ENCODE peak calls at places on chromosomes 1 and 21, in seven cellular contexts. A is H9, D is IMR-90, V is neuronal stem cell, Z is mesendoderm, Q is mesenchymal stem cell, S is H1. O is an unnamed sample.

GRCh38 chr1:160538985-160539651 is 16.1 kb upstream of the SLAMF6 start:
- DNase-seq in D (no peak), S (no peak), Q (no peak), A (no peak), Z (no peak), V (no peak), O (peak; percentile 58)

GRCh38 chr1:154419620-154420020 is 14.5 kb downstream of the IL6R start:
- DNase-seq in V (no peak), Q (peak; percentile 88), A (no peak), Z (no peak), S (no peak), D (peak; percentile 95), O (no peak)

GRCh38 chr1:90613371-90613770 is 103.7 kb downstream of the BARHL2 start:
- DNase-seq in V (no peak), Z (peak; percentile 22), D (no peak), S (no peak), A (no peak), Q (no peak), O (no peak)

GRCh38 chr1:26225033-26225831 is 8.8 kb upstream of the CEP85 start:
- DNase-seq in V (peak; percentile 78), S (no peak), D (no peak), Q (peak; percentile 42), A (peak; percentile 99), Z (peak; percentile 89), O (peak; percentile 63)

GRCh38 chr1:241063281-241063680 is 293.7 kb downstream of the RGS7 start:
- DNase-seq in S (no peak), V (no peak), Z (no peak), Q (no peak), A (no peak), D (no peak), O (no peak)

GRCh38 chr1:117959364-117959763 is 29.8 kb downstream of the WDR3 start:
- DNase-seq in V (no peak), Q (no peak), Z (no peak), D (peak; percentile 45), A (no peak), S (no peak), O (no peak)

GRCh38 chr1:209805341-209805781 is 581 bp downstream of the IRF6 start:
- DNase-seq in Q (no peak), A (peak; percentile 73), D (no peak), Z (peak; percentile 76), S (no peak), V (no peak), O (peak; percentile 54)

GRCh38 chr1:9107156-9107555 is 21.7 kb downstream of the GPR157 start:
- DNase-seq in Z (no peak), A (no peak), S (no peak), V (no peak), Q (no peak), D (no peak), O (no peak)

GRCh38 chr1:109542657-109543056 is 3.0 kb downstream of the GPR61 start:
- DNase-seq in Z (no peak), V (no peak), A (no peak), S (no peak), D (no peak), Q (no peak), O (no peak)

GRCh38 chr1:214901718-214902117 is 180.8 kb upstream of the KCNK2 start:
- DNase-seq in Q (peak; percentile 34), V (no peak), A (no peak), Z (no peak), D (peak; percentile 78), S (no peak), O (no peak)

GRCh38 chr1:99326215-99326949 is 62.1 kb downstream of the PLPPR4 start:
- DNase-seq in Q (no peak), Z (peak; percentile 11), S (no peak), V (no peak), D (no peak), A (no peak), O (peak; percentile 10)

DNA sequence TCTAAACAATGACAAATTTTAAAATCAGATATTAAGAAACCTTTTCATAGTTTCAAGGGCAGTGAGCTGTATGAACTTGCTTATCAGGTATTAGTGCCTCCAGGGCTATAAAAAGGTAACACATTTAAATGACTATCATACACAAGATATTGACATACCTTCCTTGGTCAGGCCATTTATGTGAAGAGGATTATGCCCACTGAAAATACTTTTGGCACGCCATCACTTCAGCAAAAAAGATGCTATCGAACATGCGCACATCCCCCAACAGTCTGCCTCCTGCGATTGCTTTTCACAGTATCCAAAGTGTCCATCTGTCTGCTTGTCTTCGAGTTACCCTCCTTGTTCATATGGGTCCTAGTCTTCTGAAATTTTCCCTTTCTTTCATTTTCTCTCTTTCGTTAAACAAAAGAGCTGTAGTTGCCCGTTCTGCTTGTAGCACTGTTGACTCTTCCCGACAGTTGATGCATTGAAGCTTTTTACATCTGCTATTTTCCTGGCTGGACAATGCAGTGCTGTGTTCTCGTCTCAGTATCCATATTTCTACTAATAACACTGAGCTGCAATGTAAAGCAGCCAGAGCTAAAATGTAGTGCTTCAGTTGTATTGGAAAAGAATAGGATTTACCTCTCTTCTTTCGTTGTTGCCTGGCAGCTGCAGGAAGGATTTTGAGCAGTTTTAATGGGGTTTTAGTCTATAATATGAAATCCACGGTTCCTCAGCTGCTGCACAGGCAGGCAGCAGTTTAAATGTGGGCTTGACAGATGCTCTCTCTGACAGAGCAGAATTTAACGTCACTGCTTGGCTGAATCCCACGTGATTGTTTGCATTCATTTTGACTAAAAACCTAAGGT is at the start of gene B3GALT2:
- DNase-seq in V (no peak), Q (peak; percentile 65), D (peak; percentile 70), Z (no peak), A (no peak), S (no peak), O (no peak)
- H2AK5ac ChIP-seq in V (no peak within 1 kb of the TSS), Q (no peak within 1 kb of the TSS), D (peak within 1 kb of the TSS; percentile 3), Z (no peak within 1 kb of the TSS), A (no peak within 1 kb of the TSS), S (no peak within 1 kb of the TSS), O (no peak within 1 kb of the TSS)

DNA sequence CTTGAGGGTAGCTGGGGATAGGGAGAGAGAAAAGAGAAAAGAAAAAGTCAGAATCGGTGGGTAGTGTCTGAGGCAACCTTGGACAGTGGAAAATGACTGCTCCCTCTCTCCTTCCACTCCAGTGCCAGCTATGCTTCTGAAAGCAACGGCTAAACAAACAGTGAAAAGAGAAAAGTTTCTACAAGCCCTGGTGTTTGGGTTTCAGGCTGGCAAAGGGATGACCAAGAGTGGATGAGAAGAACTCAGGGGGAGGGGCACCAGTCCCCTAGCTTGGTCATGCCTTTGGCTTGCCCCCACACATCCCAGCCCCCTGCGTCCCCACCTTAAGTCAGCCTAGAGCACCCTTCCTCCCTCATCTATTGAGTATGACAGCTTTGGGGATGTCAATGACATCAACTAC is 8.6 kb downstream of the IL22RA1 start:
- DNase-seq in A (no peak), D (no peak), Z (no peak), S (no peak), Q (no peak), V (no peak), O (no peak)
- H3K18ac ChIP-seq in A (no peak overlapping the region), D (no peak overlapping the region), Z (no peak overlapping the region), S (no peak overlapping the region), Q (no peak overlapping the region), V (no peak overlapping the region), O (no peak overlapping the region)

DNA sequence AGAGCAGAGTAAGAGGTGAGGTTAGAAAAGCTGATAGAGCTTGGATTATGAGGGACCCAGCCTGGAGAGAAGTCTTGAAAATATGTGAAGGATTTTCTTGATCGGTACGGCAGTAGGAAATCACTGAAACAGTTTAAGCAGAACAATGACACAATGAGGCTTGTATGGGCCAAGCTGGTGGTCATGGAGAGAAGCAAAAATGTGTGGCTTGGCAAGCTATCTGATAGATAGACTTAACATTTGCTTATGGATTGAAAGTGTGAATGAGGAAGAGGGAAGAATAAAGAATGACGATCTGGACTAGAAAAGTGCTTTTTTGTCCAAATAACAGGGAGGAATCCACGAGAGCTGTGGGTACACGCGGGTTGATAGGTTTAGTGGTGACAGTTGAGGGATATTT is 15.4 kb upstream of the XPR1 start:
- DNase-seq in D (peak; percentile 38), Z (no peak), V (no peak), A (no peak), S (no peak), Q (no peak), O (no peak)
- H2AK5ac ChIP-seq in D (peak overlapping the region; percentile 33), Z (no peak overlapping the region), V (no peak overlapping the region), A (no peak overlapping the region), S (no peak overlapping the region), Q (no peak overlapping the region), O (no peak overlapping the region)

DNA sequence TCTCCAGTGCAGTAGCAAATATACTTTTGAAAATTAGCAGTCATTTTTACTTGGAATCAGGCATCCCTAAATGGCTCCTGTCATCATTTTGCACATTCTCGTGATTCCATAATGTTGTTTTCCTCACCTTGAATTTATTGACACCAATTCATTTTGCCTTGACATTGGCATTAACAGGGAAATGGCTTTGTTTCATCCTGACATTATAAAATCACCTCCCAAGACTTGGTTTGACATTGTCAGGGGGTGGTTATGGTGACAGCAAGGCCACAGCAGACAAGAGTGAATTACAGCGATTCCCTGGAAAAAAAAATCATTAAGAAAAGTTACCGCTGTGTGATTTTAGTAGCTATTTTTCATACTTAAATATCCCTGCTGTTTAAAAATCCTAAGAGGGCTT is 327.0 kb downstream of the NTNG1 start:
- DNase-seq in Q (no peak), A (no peak), D (no peak), Z (no peak), V (no peak), S (no peak), O (no peak)
- H3K18ac ChIP-seq in Q (no peak overlapping the region), A (no peak overlapping the region), D (no peak overlapping the region), Z (no peak overlapping the region), V (no peak overlapping the region), S (no peak overlapping the region), O (no peak overlapping the region)

GRCh38 chr1:242828828-242829227 is 304.3 kb upstream of the PLD5 start:
- DNase-seq in A (peak; percentile 39), Z (no peak), Q (no peak), V (peak; percentile 66), D (no peak), S (peak; percentile 27), O (no peak)
- H2AK5ac ChIP-seq in A (no peak overlapping the region), Z (no peak overlapping the region), Q (no peak overlapping the region), V (no peak overlapping the region), D (no peak overlapping the region), S (no peak overlapping the region), O (no peak overlapping the region)

DNA sequence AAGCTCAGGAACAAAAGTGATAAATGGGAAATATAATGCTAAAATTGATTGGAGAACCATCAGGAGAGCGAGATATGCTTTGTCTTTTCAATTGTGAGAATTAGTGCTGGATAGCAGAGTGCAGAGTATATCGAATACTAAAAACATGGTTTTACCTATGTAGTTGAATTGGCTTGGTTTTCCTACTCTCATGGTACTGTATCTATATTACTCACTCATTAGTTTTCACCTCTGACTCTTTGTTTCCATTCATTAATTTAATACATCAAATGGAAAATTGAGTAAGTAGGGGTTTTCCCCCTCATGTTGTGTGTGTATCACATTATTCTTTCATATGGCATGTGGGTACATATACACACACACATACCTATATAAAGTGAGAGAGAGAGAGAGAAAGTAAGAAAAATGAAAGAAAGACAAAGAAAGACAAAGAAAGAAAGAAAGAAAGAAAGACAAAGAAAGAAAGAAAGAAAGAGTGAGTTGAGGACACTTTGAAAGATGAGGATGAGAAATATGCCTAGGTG is 1574.5 kb downstream of the MRPL39 start:
- DNase-seq in Q (no peak), V (no peak), S (no peak), D (no peak), Z (no peak), A (no peak), O (no peak)
- H3K18ac ChIP-seq in Q (no peak overlapping the region), V (no peak overlapping the region), S (no peak overlapping the region), D (no peak overlapping the region), Z (no peak overlapping the region), A (no peak overlapping the region), O (no peak overlapping the region)

GRCh38 chr21:19048088-19048672 is 644.6 kb upstream of the TMPRSS15 start:
- DNase-seq in D (no peak), Z (no peak), Q (no peak), V (no peak), A (no peak), S (no peak), O (no peak)
- H2AK5ac ChIP-seq in D (no peak overlapping the region), Z (no peak overlapping the region), Q (no peak overlapping the region), V (no peak overlapping the region), A (no peak overlapping the region), S (no peak overlapping the region), O (no peak overlapping the region)